ENCODE peak calls at places on chromosome 5, in four cellular contexts. J, X, Q and D are unnamed samples.
A peak's percentile ranks its signal among the peaks of the same experiment; 100 is the strongest.

GRCh38 chr5:87827561-87827960 is 414.8 kb upstream of the CCNH start:
- DNase-seq in J (no peak), X (no peak), Q (no peak), D (no peak)

GRCh38 chr5:112418412-112419049 is 546 bp downstream of the EPB41L4A start:
- DNase-seq in J (no peak), X (no peak), Q (peak; percentile 30), D (no peak)

GRCh38 chr5:6398570-6399230 is 20.4 kb upstream of the MED10 start:
- DNase-seq in J (no peak), X (no peak), Q (no peak), D (no peak)

GRCh38 chr5:3310551-3311340 is 284.9 kb upstream of the IRX1 start:
- DNase-seq in J (no peak), X (no peak), Q (peak; percentile 35), D (peak; percentile 89)

GRCh38 chr5:57503433-57503832 is 20.8 kb upstream of the ACTBL2 start:
- DNase-seq in J (no peak), X (peak; percentile 36), Q (no peak), D (no peak)

GRCh38 chr5:139236479-139236878 is 38.3 kb upstream of the SIL1 start:
- DNase-seq in J (no peak), X (no peak), Q (no peak), D (no peak)

GRCh38 chr5:138466058-138466899 is 1.0 kb downstream of the EGR1 start:
- DNase-seq in J (no peak), X (no peak), Q (no peak), D (no peak)

GRCh38 chr5:68343421-68343826 is 127.9 kb downstream of the PIK3R1 start:
- DNase-seq in J (no peak), X (peak; percentile 87), Q (no peak), D (peak; percentile 75)

GRCh38 chr5:9507974-9508373 is 37.9 kb downstream of the SEMA5A start:
- DNase-seq in J (no peak), X (no peak), Q (no peak), D (no peak)

GRCh38 chr5:33800221-33800950 is 91.4 kb downstream of the ADAMTS12 start:
- DNase-seq in J (no peak), X (no peak), Q (no peak), D (no peak)

GRCh38 chr5:3862906-3863305 is 267.3 kb downstream of the IRX1 start:
- DNase-seq in J (no peak), X (no peak), Q (no peak), D (no peak)

GRCh38 chr5:5605170-5605764 is 182.8 kb downstream of the ICE1 start:
- DNase-seq in J (no peak), X (no peak), Q (no peak), D (no peak)

GRCh38 chr5:51373880-51374523 is 9.2 kb upstream of the ISL1 start:
- DNase-seq in J (no peak), X (no peak), Q (no peak), D (no peak)

GRCh38 chr5:2756764-2757163 is 5.3 kb upstream of the IRX2 start:
- DNase-seq in J (no peak), X (no peak), Q (no peak), D (no peak)

GRCh38 chr5:39517800-39518199 is 93.0 kb upstream of the DAB2 start:
- DNase-seq in J (no peak), X (no peak), Q (no peak), D (no peak)

GRCh38 chr5:74935752-74936091 is 69.5 kb upstream of the FAM169A start:
- DNase-seq in J (no peak), X (no peak), Q (no peak), D (no peak)

GRCh38 chr5:7844901-7845300 is 6.0 kb downstream of the CFAP90 start:
- DNase-seq in J (no peak), X (no peak), Q (no peak), D (no peak)

GRCh38 chr5:39024884-39025283 is 49.3 kb downstream of the RICTOR start:
- DNase-seq in J (no peak), X (no peak), Q (no peak), D (peak; percentile 27)

GRCh38 chr5:146238973-146239372 is 35.6 kb downstream of the RBM27 start:
- DNase-seq in J (no peak), X (no peak), Q (no peak), D (no peak)

GRCh38 chr5:180628211-180628610 is 21.2 kb downstream of the FLT4 start:
- DNase-seq in J (no peak), X (no peak), Q (no peak), D (no peak)

GRCh38 chr5:125294844-125295243 is 548.4 kb upstream of the ZNF608 start:
- DNase-seq in J (no peak), X (no peak), Q (no peak), D (no peak)

GRCh38 chr5:141826674-141827073 is 51.5 kb downstream of the PCDH1 start:
- DNase-seq in J (no peak), X (peak; percentile 47), Q (no peak), D (no peak)

GRCh38 chr5:141825836-141826560 is 52.2 kb downstream of the PCDH1 start:
- DNase-seq in J (no peak), X (no peak), Q (peak; percentile 60), D (no peak)

GRCh38 chr5:141823056-141823455 is 55.2 kb downstream of the PCDH1 start:
- DNase-seq in J (no peak), X (no peak), Q (no peak), D (no peak)

GRCh38 chr5:141824717-141825116 is 53.5 kb downstream of the PCDH1 start:
- DNase-seq in J (no peak), X (no peak), Q (no peak), D (no peak)

GRCh38 chr5:141825241-141825671 is 53.0 kb downstream of the PCDH1 start:
- DNase-seq in J (no peak), X (no peak), Q (no peak), D (no peak)
- H3K27ac ChIP-seq in J (no peak overlapping the region), X (no peak overlapping the region), Q (peak overlapping the region; percentile 70), D (no peak overlapping the region)

GRCh38 chr5:142110988-142111687 is 2.6 kb downstream of the NDFIP1 start:
- DNase-seq in J (no peak), X (no peak), Q (no peak), D (no peak)
- H3K27ac ChIP-seq in J (no peak overlapping the region), X (no peak overlapping the region), Q (no peak overlapping the region), D (no peak overlapping the region)

GRCh38 chr5:129506950-129507349 is 46.9 kb downstream of the ADAMTS19 start:
- DNase-seq in J (no peak), X (no peak), Q (no peak), D (no peak)

GRCh38 chr5:129509363-129509762 is 49.3 kb downstream of the ADAMTS19 start:
- DNase-seq in J (no peak), X (no peak), Q (no peak), D (no peak)

GRCh38 chr5:129511291-129511690 is 51.2 kb downstream of the ADAMTS19 start:
- DNase-seq in J (no peak), X (no peak), Q (no peak), D (no peak)

GRCh38 chr5:129506092-129506491 is 46.0 kb downstream of the ADAMTS19 start:
- DNase-seq in J (no peak), X (no peak), Q (no peak), D (peak; percentile 10)

GRCh38 chr5:129507527-129507926 is 47.4 kb downstream of the ADAMTS19 start:
- DNase-seq in J (no peak), X (no peak), Q (no peak), D (no peak)
- H3K27ac ChIP-seq in J (no peak overlapping the region), X (no peak overlapping the region), Q (no peak overlapping the region), D (no peak overlapping the region)

GRCh38 chr5:147481857-147482256 is 28.0 kb downstream of the DPYSL3 start:
- DNase-seq in J (no peak), X (no peak), Q (no peak), D (no peak)
- H3K27ac ChIP-seq in J (no peak overlapping the region), X (peak overlapping the region; percentile 37), Q (no peak overlapping the region), D (peak overlapping the region; percentile 26)

GRCh38 chr5:149304195-149305072 is 32.8 kb downstream of the AFAP1L1 start:
- DNase-seq in J (no peak), X (no peak), Q (no peak), D (no peak)
- H3K27ac ChIP-seq in J (no peak overlapping the region), X (no peak overlapping the region), Q (no peak overlapping the region), D (no peak overlapping the region)

GRCh38 chr5:148866024-148866423 is 39.6 kb downstream of the ADRB2 start:
- DNase-seq in J (no peak), X (no peak), Q (no peak), D (no peak)

GRCh38 chr5:148858547-148858946 is 32.1 kb downstream of the ADRB2 start:
- DNase-seq in J (no peak), X (no peak), Q (no peak), D (no peak)

GRCh38 chr5:148860599-148860998 is 34.2 kb downstream of the ADRB2 start:
- DNase-seq in J (no peak), X (no peak), Q (no peak), D (no peak)

DNA sequence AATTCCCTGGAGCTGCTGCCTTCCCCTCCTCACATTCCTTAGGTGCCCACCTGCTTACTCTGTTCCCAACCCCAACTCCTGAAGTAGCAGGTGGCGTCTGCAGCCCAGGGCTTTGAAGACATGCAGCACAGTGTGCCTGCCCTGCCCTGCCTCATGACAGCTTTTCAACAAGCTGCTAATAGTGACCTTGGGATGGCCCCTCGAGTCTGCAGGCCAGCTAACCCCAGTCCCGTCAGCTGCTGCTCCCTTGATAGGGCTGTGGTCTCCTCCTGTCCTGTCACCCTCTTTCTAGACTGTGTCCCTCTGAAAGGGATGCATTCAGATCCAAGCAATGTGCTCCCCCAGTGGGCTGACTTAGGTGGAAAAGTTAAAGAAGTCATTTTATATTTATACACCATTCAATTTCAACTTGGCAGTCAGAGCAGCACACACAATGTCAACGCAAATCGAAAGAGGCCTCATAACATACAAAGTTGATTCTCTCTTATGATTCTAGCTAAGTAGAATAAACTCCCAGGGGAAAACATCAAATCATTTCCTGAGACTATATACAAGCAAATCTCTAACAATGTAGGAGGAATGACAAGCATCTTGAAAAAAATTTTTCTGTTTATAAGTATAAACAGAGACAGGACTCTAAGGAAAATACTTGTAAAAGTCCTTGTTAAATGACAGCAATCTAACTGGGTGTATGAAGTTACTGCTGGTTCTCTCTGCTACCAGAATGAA is 37.9 kb downstream of the ADRB2 start:
- DNase-seq in J (no peak), X (no peak), Q (no peak), D (no peak)
- H3K27ac ChIP-seq in J (no peak overlapping the region), X (no peak overlapping the region), Q (no peak overlapping the region), D (no peak overlapping the region)